ENCODE peak calls at places on chromosomes 2 and 18, in nine cellular contexts. V, C, G, Q, F, X, U, Z and Y are unnamed samples.

GRCh38 chr2:157853211-157853610 is 22.9 kb downstream of the ACVR1 start:
- DNase-seq in C (no peak), Q (no peak), F (peak), V (no peak), G (peak), X (no peak), U (no peak), Z (no peak), Y (no peak)

GRCh38 chr2:110682267-110682666 is 4.4 kb upstream of the BUB1 start:
- DNase-seq in Q (no peak), Z (peak), C (no peak), U (no peak), F (no peak), G (no peak), X (no peak), V (no peak), Y (no peak)

GRCh38 chr18:59502899-59503245 is 143.8 kb upstream of the LMAN1 start:
- DNase-seq in C (no peak), Z (no peak), G (no peak), V (no peak), U (no peak), Q (no peak), F (no peak), X (no peak), Y (no peak)

GRCh38 chr2:145760781-145761649 is 1241.1 kb upstream of the ZEB2 start:
- DNase-seq in C (no peak), Q (peak), F (peak), V (no peak), G (peak), U (peak), X (no peak), Z (no peak), Y (no peak)

GRCh38 chr2:143210446-143210819 is 81.2 kb downstream of the ARHGAP15 start:
- DNase-seq in C (no peak), X (no peak), Q (no peak), U (no peak), F (no peak), G (no peak), Z (no peak), V (no peak), Y (no peak)

GRCh38 chr2:43880952-43881351 is 42.2 kb downstream of the ABCG8 start:
- DNase-seq in X (no peak), U (no peak), Q (no peak), V (no peak), C (no peak), G (no peak), F (no peak), Z (no peak), Y (no peak)

GRCh38 chr2:184597996-184598312 is 375 bp upstream of the ZNF804A start:
- DNase-seq in G (no peak), C (no peak), F (peak), Q (no peak), V (no peak), Z (no peak), U (no peak), X (no peak), Y (no peak)

GRCh38 chr2:29010946-29011649 is 30.0 kb downstream of the TOGARAM2 start:
- DNase-seq in X (no peak), C (peak), U (no peak), V (no peak), G (no peak), Q (no peak), Z (peak), F (peak), Y (no peak)

GRCh38 chr2:129806317-129806716 is 173.1 kb upstream of the RAB6C start:
- DNase-seq in G (no peak), Q (no peak), X (no peak), Z (no peak), V (no peak), U (no peak), C (peak), F (no peak), Y (no peak)

GRCh38 chr2:101697794-101698418 is 399 bp downstream of the MAP4K4 start:
- DNase-seq in F (no peak), Q (no peak), U (no peak), C (no peak), X (no peak), V (peak), Z (no peak), G (peak), Y (peak)

GRCh38 chr2:239374896-239375277 is 25.9 kb downstream of the HDAC4 start:
- DNase-seq in F (no peak), X (no peak), U (no peak), Z (no peak), G (no peak), V (peak), Q (no peak), C (no peak), Y (no peak)

GRCh38 chr2:239376351-239376750 is 24.5 kb downstream of the HDAC4 start:
- DNase-seq in C (no peak), Z (no peak), U (no peak), X (no peak), G (no peak), F (no peak), Q (no peak), V (peak), Y (no peak)

GRCh38 chr2:239377591-239377990 is 23.2 kb downstream of the HDAC4 start:
- DNase-seq in G (no peak), F (no peak), Z (no peak), C (no peak), Q (no peak), V (peak), U (no peak), X (no peak), Y (no peak)

GRCh38 chr2:239376942-239377531 is 23.8 kb downstream of the HDAC4 start:
- DNase-seq in Z (no peak), X (no peak), V (peak), G (no peak), Q (no peak), U (no peak), C (no peak), F (no peak), Y (no peak)

DNA sequence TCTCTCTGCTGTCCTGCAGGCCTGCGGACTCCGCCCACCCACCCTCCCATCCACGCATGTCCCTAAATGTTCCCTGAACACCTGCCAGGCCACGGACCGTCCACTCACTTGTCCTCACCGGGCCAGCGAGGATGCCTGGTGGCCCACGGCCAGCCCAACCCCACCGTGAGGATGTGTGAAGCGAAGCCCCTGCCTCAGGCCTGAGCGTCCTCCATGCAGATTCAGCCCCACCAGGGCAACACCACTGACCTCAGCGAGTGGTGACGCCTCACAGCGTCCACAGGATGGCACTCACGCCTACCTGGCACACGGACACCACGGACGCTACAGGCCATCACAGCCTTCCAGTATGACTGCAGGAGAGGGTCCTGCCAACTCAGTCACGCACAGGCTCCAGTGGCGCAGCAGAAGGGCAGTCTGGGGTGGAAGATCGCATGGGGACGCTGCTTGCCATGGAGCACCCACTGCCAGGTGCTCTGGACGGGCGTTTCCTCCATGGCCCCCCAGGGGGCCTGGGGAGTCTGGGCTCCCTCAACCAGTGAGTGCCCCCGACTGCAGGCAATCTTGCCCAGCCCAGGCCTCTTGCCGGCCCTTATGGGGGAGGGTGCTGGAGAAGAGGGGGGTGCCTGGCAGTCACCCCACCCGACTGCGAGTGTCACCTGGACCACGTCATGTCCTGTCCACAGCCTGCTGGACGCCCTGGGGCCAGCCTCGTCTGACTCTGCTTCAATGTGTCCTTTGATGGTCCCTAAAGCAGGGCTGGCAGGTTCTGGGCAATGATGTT is 25.4 kb downstream of the HDAC4 start:
- DNase-seq in U (no peak), C (no peak), Q (no peak), V (peak), Z (no peak), G (no peak), F (no peak), X (no peak), Y (no peak)
- TF ChIP-seq CTCF in U (no peak), C (peak), Q (no peak), V (no peak), Z (no peak), G (no peak), F (peak), X (peak), Y (no peak)

GRCh38 chr2:59276917-59277316 is 1035.8 kb upstream of the FANCL start:
- DNase-seq in U (no peak), Z (no peak), Q (no peak), V (no peak), F (no peak), C (no peak), G (no peak), X (no peak), Y (no peak)

GRCh38 chr2:59277656-59278055 is 1036.5 kb upstream of the FANCL start:
- DNase-seq in V (no peak), Q (no peak), F (peak), G (no peak), C (no peak), U (no peak), X (no peak), Z (no peak), Y (no peak)

GRCh38 chr2:59276033-59276432 is 1034.9 kb upstream of the FANCL start:
- DNase-seq in F (no peak), Z (no peak), G (no peak), U (no peak), V (peak), Q (no peak), C (peak), X (no peak), Y (no peak)
- TF ChIP-seq CTCF in F (no peak), Z (peak), G (no peak), U (peak), V (peak), Q (peak), C (peak), X (peak), Y (peak)

DNA sequence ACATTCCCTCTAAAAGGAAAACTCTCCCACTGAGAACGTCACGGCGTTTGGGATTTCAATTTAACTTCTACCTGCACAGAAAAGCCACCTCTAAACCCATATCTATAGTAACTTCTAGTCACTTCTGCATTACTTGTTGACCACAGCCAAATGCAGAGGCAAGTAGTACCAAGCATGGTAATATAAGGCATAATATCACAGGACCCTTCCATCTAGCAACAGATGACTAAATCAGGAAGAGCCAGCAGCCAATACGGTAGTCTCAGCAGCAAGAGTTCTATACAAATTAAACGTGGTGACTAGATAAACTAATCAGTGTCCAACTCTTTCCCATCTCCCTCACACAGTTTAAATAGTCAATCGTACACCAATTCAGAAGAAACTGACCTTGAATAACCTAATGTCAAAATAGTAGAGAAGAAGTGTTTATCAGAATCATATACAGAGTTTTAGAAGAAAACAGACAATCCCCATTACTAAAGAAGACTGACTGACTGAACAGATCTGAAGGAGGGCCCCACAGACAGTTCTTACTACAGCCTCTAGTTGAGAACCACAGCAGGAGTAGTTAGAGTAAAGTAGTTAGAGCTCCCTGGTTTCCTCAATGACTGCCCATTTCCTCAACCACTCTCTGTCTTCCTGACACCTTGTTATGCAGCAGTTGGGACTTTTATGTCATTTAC is 30.0 kb downstream of the MEMO1 start:
- DNase-seq in Q (no peak), U (no peak), C (peak), Z (no peak), V (no peak), G (peak), F (peak), X (peak), Y (peak)
- TF ChIP-seq CTCF in Q (no peak), U (no peak), C (peak), Z (no peak), V (no peak), G (no peak), F (no peak), X (no peak), Y (no peak)

GRCh38 chr2:120886534-120886961 is 150.9 kb downstream of the GLI2 start:
- DNase-seq in G (no peak), C (no peak), Q (no peak), V (no peak), X (no peak), F (no peak), U (no peak), Z (no peak), Y (no peak)

GRCh38 chr2:120885749-120886148 is 150.1 kb downstream of the GLI2 start:
- DNase-seq in Z (no peak), F (no peak), G (no peak), C (no peak), Q (no peak), U (no peak), X (no peak), V (no peak), Y (no peak)

GRCh38 chr2:120884406-120885290 is 149.0 kb downstream of the GLI2 start:
- DNase-seq in F (no peak), Q (no peak), G (no peak), U (no peak), Z (no peak), V (no peak), C (no peak), X (no peak), Y (no peak)

GRCh38 chr2:120883607-120884405 is 148.1 kb downstream of the GLI2 start:
- DNase-seq in C (no peak), F (no peak), X (no peak), Z (no peak), V (no peak), Q (no peak), U (no peak), G (no peak), Y (peak)

GRCh38 chr2:120885311-120885710 is 149.6 kb downstream of the GLI2 start:
- DNase-seq in Q (no peak), U (no peak), V (no peak), F (no peak), Z (peak), X (no peak), C (no peak), G (no peak), Y (no peak)
- TF ChIP-seq CTCF in Q (no peak), U (no peak), V (no peak), F (no peak), Z (no peak), X (no peak), C (peak), G (no peak), Y (no peak)

GRCh38 chr18:35713545-35713944 is 132.0 kb downstream of the GALNT1 start:
- DNase-seq in X (no peak), Z (no peak), V (no peak), U (no peak), C (no peak), F (peak), Q (no peak), G (peak), Y (no peak)
- TF ChIP-seq CTCF in X (no peak), Z (no peak), V (no peak), U (no peak), C (no peak), F (no peak), Q (no peak), G (no peak), Y (no peak)

DNA sequence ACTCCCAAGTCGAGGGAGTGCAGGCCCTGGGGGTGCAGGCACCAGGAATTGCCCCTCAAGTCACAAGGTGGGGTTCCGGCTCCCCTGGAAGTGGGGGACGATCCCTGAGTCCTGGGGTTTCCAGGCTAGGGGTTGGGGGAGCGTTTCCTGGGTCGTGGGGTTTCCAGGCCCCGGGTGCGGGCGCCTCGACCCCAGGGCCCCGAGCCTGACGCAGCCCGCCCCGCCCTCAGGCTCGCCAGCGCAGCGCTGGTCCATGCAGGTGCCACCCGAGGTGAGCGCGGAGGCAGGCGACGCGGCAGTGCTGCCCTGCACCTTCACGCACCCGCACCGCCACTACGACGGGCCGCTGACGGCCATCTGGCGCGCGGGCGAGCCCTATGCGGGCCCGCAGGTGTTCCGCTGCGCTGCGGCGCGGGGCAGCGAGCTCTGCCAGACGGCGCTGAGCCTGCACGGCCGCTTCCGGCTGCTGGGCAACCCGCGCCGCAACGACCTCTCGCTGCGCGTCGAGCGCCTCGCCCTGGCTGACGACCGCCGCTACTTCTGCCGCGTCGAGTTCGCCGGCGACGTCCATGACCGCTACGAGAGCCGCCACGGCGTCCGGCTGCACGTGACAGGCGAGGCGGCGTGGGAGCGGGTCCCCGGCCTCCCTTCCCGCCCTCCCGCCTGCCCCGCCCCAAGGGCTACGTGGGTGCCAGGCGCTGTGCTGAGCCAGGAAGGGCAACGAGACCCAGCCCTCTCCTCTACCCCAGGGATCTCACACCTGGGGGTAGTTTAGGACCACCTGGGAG is 12.0 kb downstream of the SIGLEC15 start:
- DNase-seq in X (no peak), Q (no peak), C (peak), U (no peak), G (peak), F (peak), V (peak), Z (no peak), Y (peak)
- TF ChIP-seq CTCF in X (peak), Q (peak), C (peak), U (peak), G (peak), F (no peak), V (no peak), Z (no peak), Y (no peak)

GRCh38 chr2:152471499-152471898 is 136.5 kb downstream of the FMNL2 start:
- DNase-seq in Z (no peak), F (no peak), Q (no peak), U (no peak), X (no peak), C (no peak), V (no peak), G (no peak), Y (no peak)

GRCh38 chr2:152475982-152476381 is 141.0 kb downstream of the FMNL2 start:
- DNase-seq in X (no peak), G (peak), Q (no peak), U (no peak), F (no peak), V (no peak), C (no peak), Z (no peak), Y (no peak)

GRCh38 chr2:152471013-152471412 is 136.0 kb downstream of the FMNL2 start:
- DNase-seq in U (no peak), F (no peak), G (no peak), Q (no peak), V (no peak), Z (no peak), X (no peak), C (no peak), Y (no peak)

GRCh38 chr2:152473151-152473857 is 138.3 kb downstream of the FMNL2 start:
- DNase-seq in V (no peak), U (no peak), X (no peak), F (no peak), Q (no peak), C (no peak), Z (no peak), G (no peak), Y (no peak)

GRCh38 chr2:152472524-152472923 is 137.6 kb downstream of the FMNL2 start:
- DNase-seq in Q (no peak), V (no peak), Z (no peak), C (no peak), G (no peak), X (no peak), F (no peak), U (no peak), Y (no peak)
- TF ChIP-seq CTCF in Q (no peak), V (no peak), Z (no peak), C (no peak), G (no peak), X (no peak), F (no peak), U (no peak), Y (no peak)

GRCh38 chr2:56217106-56217505 is 33.3 kb downstream of the CCDC85A start:
- DNase-seq in U (no peak), C (peak), F (no peak), X (no peak), Q (no peak), V (no peak), G (no peak), Z (no peak), Y (no peak)
- TF ChIP-seq CTCF in U (no peak), C (peak), F (no peak), X (no peak), Q (no peak), V (no peak), G (no peak), Z (no peak), Y (no peak)

DNA sequence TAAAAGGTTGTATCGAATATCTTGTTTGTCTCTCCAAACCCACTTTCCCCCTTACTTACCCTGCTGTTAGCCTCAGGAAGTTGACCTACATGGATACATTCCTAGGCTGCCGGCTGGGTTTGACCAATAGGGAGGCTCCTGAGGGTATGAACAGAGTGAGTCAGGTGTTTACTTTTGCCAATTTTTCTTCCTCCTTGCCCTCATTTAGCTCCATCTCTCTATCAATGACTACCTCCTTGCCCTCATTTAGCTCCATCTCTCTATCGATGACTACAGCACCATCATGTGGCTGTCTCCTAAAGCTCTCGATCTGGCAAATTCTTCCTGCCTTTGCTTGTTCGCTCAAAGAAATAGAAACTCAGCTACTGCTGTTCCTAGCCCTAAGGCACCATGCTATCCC is 571.9 kb upstream of the CRIM1 start:
- DNase-seq in Q (no peak), F (no peak), X (no peak), G (no peak), V (no peak), Z (no peak), C (no peak), U (no peak), Y (no peak)
- TF ChIP-seq CTCF in Q (no peak), F (no peak), X (no peak), G (no peak), V (no peak), Z (no peak), C (peak), U (no peak), Y (no peak)